ENCODE peak calls at places on chromosome 12, in ten cellular contexts. P, Y, O, J, F, G, H, S, T and C are unnamed samples.

GRCh38 chr12:32444895-32445294 is 45.5 kb downstream of the FGD4 start:
- DNase-seq in J (peak; percentile 79), F (no peak), H (peak; percentile 80), S (no peak), G (peak; percentile 83), O (peak; percentile 84), T (peak; percentile 68), Y (no peak), P (no peak), C (no peak)

GRCh38 chr12:26810330-26810729 is 22.7 kb downstream of the ITPR2 start:
- DNase-seq in P (peak; percentile 58), S (peak; percentile 71), G (peak; percentile 15), O (peak; percentile 88), J (peak; percentile 67), T (peak; percentile 48), F (no peak), Y (peak; percentile 63), H (peak; percentile 80), C (no peak)

GRCh38 chr12:95972832-95973465 is 23.2 kb downstream of the HAL start:
- DNase-seq in Y (no peak), J (no peak), P (no peak), H (no peak), G (peak; percentile 28), O (no peak), S (no peak), F (no peak), T (no peak), C (no peak)

GRCh38 chr12:80679346-80680131 is 27.9 kb upstream of the MYF6 start:
- DNase-seq in Y (no peak), F (no peak), J (no peak), H (no peak), G (no peak), T (no peak), O (no peak), P (no peak), S (no peak), C (no peak)

GRCh38 chr12:6336079-6336858 is 5.6 kb downstream of the TNFRSF1A start:
- DNase-seq in P (peak; percentile 96), G (peak; percentile 97), H (peak; percentile 97), O (peak; percentile 99), T (peak; percentile 95), S (peak; percentile 90), J (peak; percentile 99), Y (peak; percentile 94), F (peak; percentile 99), C (peak; percentile 98)

GRCh38 chr12:88419794-88420193 is 160.5 kb downstream of the KITLG start:
- DNase-seq in S (peak; percentile 30), P (no peak), O (no peak), H (peak; percentile 34), J (peak; percentile 59), Y (no peak), F (no peak), G (no peak), T (no peak), C (no peak)

GRCh38 chr12:6821271-6821673 is 349 bp upstream of the GPR162 start:
- DNase-seq in G (peak; percentile 73), H (peak; percentile 56), F (no peak), J (peak; percentile 65), T (peak; percentile 76), P (peak; percentile 78), Y (peak; percentile 84), O (peak; percentile 67), S (peak; percentile 43), C (peak; percentile 53)

GRCh38 chr12:106588771-106589170 is 6.0 kb downstream of the RFX4 start:
- DNase-seq in J (no peak), S (no peak), T (no peak), Y (no peak), F (no peak), O (no peak), P (no peak), H (no peak), G (no peak), C (no peak)

GRCh38 chr12:19388131-19388549 is 51.2 kb upstream of the AEBP2 start:
- DNase-seq in O (no peak), F (peak; percentile 10), J (peak; percentile 29), G (no peak), S (no peak), Y (no peak), P (no peak), T (no peak), H (no peak), C (no peak)

GRCh38 chr12:630656-631632 is 32.3 kb downstream of the NINJ2 start:
- DNase-seq in F (no peak), P (peak; percentile 81), T (peak; percentile 42), O (no peak), S (peak; percentile 72), J (no peak), H (no peak), Y (peak; percentile 61), G (no peak), C (no peak)

GRCh38 chr12:31474751-31475150 is 116.2 kb downstream of the DENND5B start:
- DNase-seq in F (no peak), H (no peak), G (no peak), T (no peak), O (no peak), P (no peak), S (no peak), Y (no peak), J (no peak), C (no peak)

GRCh38 chr12:17097674-17098073 is 491.7 kb upstream of the LMO3 start:
- DNase-seq in T (no peak), O (no peak), G (peak; percentile 10), J (no peak), H (no peak), S (no peak), P (no peak), Y (no peak), F (no peak), C (no peak)

GRCh38 chr12:78470354-78471195 is 394.0 kb upstream of the SYT1 start:
- DNase-seq in H (peak; percentile 64), Y (no peak), F (peak; percentile 20), G (peak; percentile 43), S (no peak), O (peak; percentile 66), P (no peak), J (peak; percentile 35), T (peak; percentile 20), C (no peak)

GRCh38 chr12:132522586-132523380 is 32.8 kb downstream of the FBRSL1 start:
- DNase-seq in P (no peak), G (no peak), F (no peak), Y (no peak), H (no peak), S (no peak), O (no peak), T (no peak), J (no peak), C (no peak)

GRCh38 chr12:46547421-46548340 is 175.1 kb upstream of the SLC38A2 start:
- DNase-seq in Y (no peak), J (peak; percentile 26), H (no peak), P (no peak), G (no peak), O (no peak), F (no peak), S (no peak), T (no peak), C (no peak)

GRCh38 chr12:100741084-100741711 is 53.4 kb upstream of the ANO4 start:
- DNase-seq in T (peak; percentile 10), F (peak; percentile 8), S (no peak), H (peak; percentile 39), Y (no peak), O (peak; percentile 32), J (no peak), G (peak; percentile 30), P (no peak), C (no peak)
- TF ChIP-seq CTCF in T (peak; percentile 53), F (peak; percentile 67), S (peak; percentile 43), H (peak; percentile 65), Y (peak; percentile 79), O (peak; percentile 71), J (peak; percentile 58), G (peak; percentile 70), P (peak; percentile 51), C (peak; percentile 71)

DNA sequence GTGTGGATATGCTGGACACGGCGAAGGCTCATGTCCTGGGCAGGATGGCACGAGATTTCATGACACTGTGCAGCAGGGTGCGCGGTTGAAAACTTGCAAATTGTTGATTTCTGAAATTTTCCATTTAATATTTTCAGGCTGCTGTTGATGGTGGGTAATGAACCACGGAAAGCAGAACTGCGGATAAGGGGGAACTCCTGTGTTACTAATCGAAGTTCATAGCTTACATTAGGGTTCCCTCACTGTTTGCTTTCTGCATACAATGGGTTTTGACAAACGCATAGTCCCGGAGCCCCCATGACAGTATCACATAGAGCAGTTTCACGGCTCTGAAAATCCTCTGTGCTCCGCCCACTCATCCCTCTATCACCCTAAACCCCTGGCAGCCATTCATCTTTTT is 139.2 kb upstream of the RFLNA start:
- DNase-seq in Y (no peak), T (no peak), H (no peak), G (no peak), F (no peak), O (no peak), J (no peak), S (no peak), P (no peak), C (no peak)
- H3K4me3 ChIP-seq in Y (no peak overlapping the region), T (no peak overlapping the region), H (no peak overlapping the region), G (no peak overlapping the region), F (no peak overlapping the region), O (no peak overlapping the region), J (no peak overlapping the region), S (no peak overlapping the region), P (no peak overlapping the region), C (no peak overlapping the region)

GRCh38 chr12:58920102-58920955 is at the start of gene LRIG3:
- DNase-seq in S (peak; percentile 91), O (peak; percentile 96), G (peak; percentile 96), Y (peak; percentile 90), P (peak; percentile 94), T (peak; percentile 92), H (peak; percentile 88), F (peak; percentile 49), J (peak; percentile 90), C (peak; percentile 76)
- TF ChIP-seq CTCF in S (no peak), O (no peak), G (peak; percentile 26), Y (peak; percentile 14), P (no peak), T (no peak), H (peak; percentile 19), F (no peak), J (no peak), C (no peak)

DNA sequence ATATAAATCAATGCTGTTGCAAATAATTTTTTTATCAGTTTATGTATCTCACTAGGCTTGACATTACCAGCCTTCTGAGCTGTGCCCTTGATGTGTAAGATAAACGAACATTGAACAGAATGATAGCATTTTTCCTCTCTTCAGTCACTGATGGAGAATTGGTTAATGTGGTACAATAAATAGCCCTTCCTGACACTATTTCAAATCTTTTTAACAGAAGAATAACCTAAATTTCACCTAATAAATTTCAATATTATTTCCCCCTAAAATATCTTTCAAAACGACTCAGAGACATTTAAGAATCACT is 2.2 kb upstream of the ATP2B1 start:
- DNase-seq in S (no peak), Y (no peak), T (no peak), P (no peak), J (no peak), G (no peak), O (peak; percentile 17), H (no peak), F (no peak), C (no peak)
- H3K4me3 ChIP-seq in S (peak overlapping the region; percentile 89), Y (peak overlapping the region; percentile 86), T (no peak overlapping the region), P (peak overlapping the region; percentile 91), J (peak overlapping the region; percentile 77), G (peak overlapping the region; percentile 53), O (no peak overlapping the region), H (peak overlapping the region; percentile 83), F (peak overlapping the region; percentile 94), C (peak overlapping the region; percentile 81)

GRCh38 chr12:52171950-52172512 is 19.8 kb downstream of the KRT80 start:
- DNase-seq in G (no peak), J (no peak), H (no peak), S (peak; percentile 61), Y (no peak), O (no peak), F (no peak), T (peak; percentile 60), P (peak; percentile 73), C (no peak)
- TF ChIP-seq CTCF in G (peak; percentile 15), J (peak; percentile 36), H (peak; percentile 69), S (peak; percentile 12), Y (peak; percentile 24), O (peak; percentile 49), F (peak; percentile 44), T (peak; percentile 52), P (peak; percentile 31), C (peak; percentile 37)